ENCODE peak calls at places on chromosomes 16 and 17, in ten cellular contexts. O is mammary epithelial cell, X is cardiac muscle cell, L is GM13976, V is tibial artery, H is D721Med, C is fibroblast of mammary gland, S is Panc1, N is fibroblast of pulmonary artery, P is left ventricle myocardium inferior. U is an unnamed sample.

GRCh38 chr16:13896543-13897182 is 23.3 kb upstream of the ERCC4 start:
- DNase-seq in O (no peak), X (peak), L (no peak), V (no peak), H (no peak), C (peak), S (no peak), N (peak), P (no peak), U (no peak)

GRCh38 chr17:57130708-57131461 is 45.8 kb downstream of the AKAP1 start:
- DNase-seq in O (peak), X (peak), L (peak), V (peak), H (peak), C (peak), S (peak), N (peak), P (peak), U (no peak)

GRCh38 chr17:36611345-36612072 is 10.1 kb downstream of the MRM1 start:
- DNase-seq in O (peak), X (peak), L (no peak), V (no peak), H (no peak), C (peak), S (no peak), N (peak), P (no peak), U (no peak)

GRCh38 chr17:52754838-52755237 is 596.3 kb upstream of the CA10 start:
- DNase-seq in O (peak), X (no peak), L (no peak), V (no peak), H (no peak), C (no peak), S (no peak), N (no peak), P (no peak), U (no peak)

GRCh38 chr17:55925440-55925839 is 174.6 kb downstream of the PCTP start:
- DNase-seq in O (no peak), X (no peak), L (no peak), V (no peak), H (no peak), C (no peak), S (no peak), N (no peak), P (no peak), U (no peak)

GRCh38 chr16:11224894-11225676 is 30.9 kb downstream of the SOCS1 start:
- DNase-seq in O (peak), X (no peak), L (peak), V (no peak), H (no peak), C (no peak), S (no peak), N (no peak), P (peak), U (no peak)

GRCh38 chr17:48500435-48501426 is 30.1 kb downstream of the HOXB1 start:
- DNase-seq in O (no peak), X (peak), L (no peak), V (no peak), H (no peak), C (no peak), S (no peak), N (peak), P (no peak), U (no peak)

GRCh38 chr17:39665642-39666221 is 583 bp downstream of the TCAP start:
- DNase-seq in O (no peak), X (no peak), L (no peak), V (peak), H (no peak), C (no peak), S (no peak), N (no peak), P (no peak), U (no peak)

GRCh38 chr17:64009571-64010402 is 10.6 kb downstream of the ICAM2 start:
- DNase-seq in O (peak), X (no peak), L (no peak), V (no peak), H (no peak), C (peak), S (no peak), N (peak), P (no peak), U (no peak)

GRCh38 chr17:45299311-45299710 is 17.5 kb downstream of the MAP3K14 start:
- DNase-seq in O (no peak), X (no peak), L (no peak), V (no peak), H (no peak), C (no peak), S (no peak), N (no peak), P (no peak), U (no peak)

GRCh38 chr17:42325026-42325425 is 36.7 kb downstream of the STAT5A start:
- DNase-seq in O (peak), X (peak), L (no peak), V (peak), H (no peak), C (peak), S (peak), N (peak), P (no peak), U (no peak)

GRCh38 chr16:87657621-87658192 is 55.4 kb downstream of the JPH3 start:
- DNase-seq in O (peak), X (peak), L (peak), V (no peak), H (no peak), C (peak), S (no peak), N (peak), P (no peak), U (no peak)

GRCh38 chr16:23288209-23288608 is 13.9 kb upstream of the SCNN1B start:
- DNase-seq in O (no peak), X (no peak), L (no peak), V (no peak), H (no peak), C (no peak), S (no peak), N (no peak), P (no peak), U (no peak)

GRCh38 chr17:65920996-65921395 is 270.9 kb downstream of the CEP112 start:
- DNase-seq in O (no peak), X (no peak), L (no peak), V (no peak), H (no peak), C (no peak), S (no peak), N (no peak), P (no peak), U (no peak)

GRCh38 chr17:4409659-4410058 is 24.1 kb upstream of the SPNS3 start:
- DNase-seq in O (peak), X (no peak), L (no peak), V (no peak), H (no peak), C (peak), S (no peak), N (no peak), P (no peak), U (no peak)

GRCh38 chr17:74815671-74816370 is 39.7 kb upstream of the NAT9 start:
- DNase-seq in O (no peak), X (no peak), L (no peak), V (no peak), H (no peak), C (no peak), S (no peak), N (no peak), P (no peak), U (no peak)

GRCh38 chr17:65703891-65704290 is 142.4 kb upstream of the AXIN2 start:
- DNase-seq in O (no peak), X (no peak), L (no peak), V (no peak), H (no peak), C (no peak), S (no peak), N (no peak), P (no peak), U (no peak)

GRCh38 chr16:59601452-59601851 is 867.3 kb upstream of the GOT2 start:
- DNase-seq in O (no peak), X (no peak), L (no peak), V (no peak), H (no peak), C (no peak), S (no peak), N (peak), P (no peak), U (no peak)

GRCh38 chr17:78736526-78737079 is 45.5 kb downstream of the CYTH1 start:
- DNase-seq in O (peak), X (no peak), L (no peak), V (peak), H (no peak), C (peak), S (peak), N (no peak), P (peak), U (no peak)
- TF ChIP-seq CTCF in O (no peak), X (no peak), L (no peak), V (no peak), H (no peak), C (no peak), S (no peak), N (no peak), P (peak), U (no peak)

DNA sequence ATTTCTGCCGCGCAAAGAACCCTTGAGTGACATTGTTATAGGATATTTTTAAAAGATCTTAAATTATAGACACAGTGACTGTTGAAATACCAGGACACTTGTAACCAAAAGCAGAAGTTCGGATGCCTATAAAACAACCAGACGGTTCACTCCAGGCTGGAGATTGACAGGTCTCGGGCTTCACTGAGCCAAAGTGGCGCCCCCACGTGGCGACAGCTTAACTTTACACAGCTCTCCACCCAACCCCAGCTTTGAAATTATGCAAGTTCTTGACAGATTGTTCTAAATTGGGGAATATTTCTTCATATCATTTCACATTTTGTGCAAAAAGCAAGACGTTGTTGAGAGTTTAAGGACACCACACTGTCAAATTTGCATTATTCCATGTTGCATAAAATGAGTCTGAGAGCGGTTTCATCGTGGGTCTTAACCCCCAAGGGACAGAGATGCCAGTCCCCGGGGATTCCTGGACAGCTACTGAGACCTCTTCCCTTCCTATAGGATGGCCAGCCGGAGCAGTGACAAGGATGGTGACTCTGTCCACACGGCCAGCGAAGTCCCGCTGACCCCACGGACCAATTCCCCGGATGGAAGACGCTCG is 11.9 kb downstream of the SYT17 start:
- DNase-seq in O (peak), X (peak), L (peak), V (peak), H (no peak), C (peak), S (peak), N (peak), P (peak), U (no peak)
- TF ChIP-seq CTCF in O (peak), X (peak), L (peak), V (peak), H (peak), C (peak), S (peak), N (peak), P (peak), U (peak)

GRCh38 chr16:30355144-30355953 is at the start of gene CD2BP2:
- DNase-seq in O (peak), X (peak), L (peak), V (peak), H (peak), C (peak), S (peak), N (peak), P (peak), U (peak)
- TF ChIP-seq CTCF in O (no peak), X (no peak), L (no peak), V (no peak), H (no peak), C (peak), S (no peak), N (no peak), P (no peak), U (peak)

GRCh38 chr17:82939213-82940030 is 99.6 kb upstream of the ZNF750 start:
- DNase-seq in O (no peak), X (no peak), L (no peak), V (peak), H (no peak), C (no peak), S (no peak), N (no peak), P (peak), U (peak)

GRCh38 chr17:82941021-82942001 is 101.5 kb upstream of the ZNF750 start:
- DNase-seq in O (no peak), X (no peak), L (no peak), V (peak), H (no peak), C (no peak), S (no peak), N (no peak), P (peak), U (peak)

GRCh38 chr17:82942166-82943130 is 102.6 kb upstream of the ZNF750 start:
- DNase-seq in O (no peak), X (no peak), L (no peak), V (peak), H (no peak), C (no peak), S (no peak), N (no peak), P (peak), U (peak)

GRCh38 chr17:82938486-82939212 is 98.8 kb upstream of the ZNF750 start:
- DNase-seq in O (no peak), X (no peak), L (no peak), V (peak), H (no peak), C (no peak), S (no peak), N (no peak), P (peak), U (peak)

DNA sequence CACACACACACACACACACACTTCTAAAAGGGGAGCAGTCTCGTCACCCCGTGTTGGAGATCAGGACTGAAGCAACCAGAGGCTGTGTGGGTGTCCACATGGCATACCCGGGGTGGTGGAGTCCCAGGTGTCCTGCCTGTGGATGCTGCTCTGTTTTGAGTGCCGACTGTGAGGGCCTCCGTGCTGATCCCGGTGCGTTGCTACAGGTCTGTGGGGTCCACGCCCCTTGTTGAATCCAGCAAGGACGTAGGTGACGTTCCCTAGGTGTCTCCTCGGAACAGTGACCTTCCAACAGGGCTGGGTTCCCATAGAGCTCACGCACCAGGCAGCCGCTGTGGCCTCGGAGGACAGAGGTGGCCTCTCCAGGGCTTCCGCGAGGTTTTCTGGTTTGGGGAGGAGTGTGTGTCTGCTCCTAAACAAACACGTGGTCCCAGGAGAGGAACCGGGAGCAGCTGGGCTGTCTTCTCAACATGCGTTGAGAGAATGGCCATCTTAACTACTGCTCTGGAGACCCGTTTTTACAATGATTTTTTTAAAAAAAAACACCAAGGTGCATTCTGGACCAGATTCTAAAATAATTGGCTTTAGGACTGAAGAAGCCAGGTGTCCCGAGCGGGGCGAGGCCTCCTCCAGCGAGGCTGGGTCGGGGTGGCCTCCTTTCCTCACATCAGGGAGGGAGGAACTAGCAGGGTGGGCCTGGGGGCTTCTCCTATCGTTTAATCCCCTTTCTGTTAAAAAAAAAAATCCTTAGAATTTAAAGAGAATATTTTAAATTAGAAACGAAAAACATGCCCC is 100.6 kb upstream of the ZNF750 start:
- DNase-seq in O (no peak), X (no peak), L (no peak), V (peak), H (no peak), C (no peak), S (no peak), N (no peak), P (peak), U (peak)
- TF ChIP-seq CTCF in O (no peak), X (no peak), L (no peak), V (no peak), H (no peak), C (no peak), S (no peak), N (no peak), P (no peak), U (no peak)

DNA sequence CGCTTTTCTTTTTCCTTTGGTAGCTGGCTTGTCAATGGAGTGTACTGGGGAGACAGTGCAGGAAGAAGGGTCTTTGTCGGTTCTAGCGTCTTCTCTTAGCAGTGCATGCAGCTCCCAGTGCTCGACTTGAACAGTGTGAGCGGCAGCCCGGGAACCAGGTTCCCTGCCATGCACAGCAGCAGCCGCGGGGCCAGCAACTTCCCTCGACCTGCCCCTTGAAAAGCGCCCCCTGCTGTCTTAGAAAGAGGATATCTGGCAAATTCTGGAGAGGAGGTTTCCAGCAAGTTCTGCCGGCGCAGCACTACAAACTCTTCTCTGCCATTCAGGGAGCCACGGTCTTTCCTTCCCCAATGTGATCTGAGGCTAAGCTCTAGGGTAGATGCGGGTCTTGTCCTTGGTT is 451.5 kb downstream of the PMP22 start:
- DNase-seq in O (no peak), X (peak), L (no peak), V (no peak), H (no peak), C (peak), S (no peak), N (peak), P (no peak), U (no peak)
- TF ChIP-seq CTCF in O (no peak), X (peak), L (no peak), V (no peak), H (no peak), C (no peak), S (no peak), N (peak), P (no peak), U (peak)

DNA sequence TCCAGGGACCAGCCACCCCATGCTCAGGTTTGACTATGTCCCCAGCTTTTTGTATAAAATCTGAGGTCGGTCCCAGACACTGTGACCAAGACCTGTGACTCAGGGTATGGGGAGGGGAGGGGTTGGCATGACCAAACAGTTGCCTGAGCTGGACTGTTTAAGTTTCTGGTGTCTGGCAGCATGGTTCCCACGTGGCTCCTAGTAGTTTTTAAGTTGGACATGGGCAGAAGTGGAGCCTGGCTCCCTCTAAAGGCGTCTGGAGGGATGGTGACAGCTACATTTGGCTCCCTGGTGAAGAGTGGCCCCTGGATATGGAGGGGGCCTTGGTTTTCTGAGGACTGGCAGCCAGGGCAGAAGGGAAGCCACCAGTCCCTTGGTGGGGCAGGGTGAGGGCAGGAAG is 7.9 kb downstream of the SMCR8 start:
- DNase-seq in O (peak), X (no peak), L (no peak), V (no peak), H (no peak), C (peak), S (no peak), N (no peak), P (no peak), U (no peak)
- TF ChIP-seq CTCF in O (no peak), X (no peak), L (no peak), V (no peak), H (no peak), C (peak), S (no peak), N (no peak), P (no peak), U (peak)

DNA sequence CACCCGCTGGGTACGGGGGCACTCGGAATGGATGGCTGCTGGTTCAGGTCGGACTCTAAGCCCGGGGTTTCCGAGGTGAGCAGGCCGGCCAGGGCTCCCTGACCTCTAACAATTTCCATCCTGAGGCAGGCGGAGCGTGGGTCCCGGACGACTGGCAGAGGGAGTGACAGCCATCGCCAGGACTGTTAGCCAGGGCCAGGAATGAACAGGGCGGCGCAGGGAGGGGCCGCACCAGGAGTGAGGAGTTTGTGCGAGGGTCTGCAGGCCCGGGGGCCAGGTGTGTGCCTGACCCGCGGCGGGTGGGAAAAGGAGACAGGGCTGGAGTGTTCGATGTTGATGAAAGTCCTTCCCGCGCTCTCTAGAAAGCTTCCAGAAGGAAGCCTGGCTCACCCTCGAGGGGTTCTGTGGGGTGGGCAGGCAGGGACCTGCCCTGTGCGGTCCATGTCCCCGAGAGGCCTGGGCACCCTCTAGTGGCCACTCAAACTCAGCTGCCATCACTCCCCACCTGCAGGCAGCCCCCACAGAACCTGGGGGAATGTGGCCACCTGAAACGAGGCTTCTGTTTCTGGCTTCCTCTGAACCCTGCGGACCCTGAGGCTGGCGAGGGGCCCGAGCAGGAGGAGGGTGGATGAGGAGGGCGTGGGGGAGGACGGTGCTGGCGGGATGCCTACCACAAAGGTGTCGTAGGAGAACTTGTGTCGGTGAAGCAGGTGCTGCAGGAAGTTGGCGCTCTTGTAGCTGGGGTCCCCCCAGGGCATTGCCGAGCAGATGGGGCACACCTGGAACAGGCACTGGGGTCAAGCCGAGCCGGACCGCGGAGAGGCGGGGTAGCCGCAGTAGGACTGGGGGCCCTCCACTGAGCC is 8.1 kb downstream of the RNF166 start:
- DNase-seq in O (no peak), X (no peak), L (no peak), V (no peak), H (peak), C (no peak), S (no peak), N (no peak), P (no peak), U (no peak)
- TF ChIP-seq CTCF in O (peak), X (peak), L (peak), V (no peak), H (peak), C (peak), S (no peak), N (peak), P (peak), U (peak)